ENCODE peak calls at places on chromosome 9, in eight cellular contexts. C, S, O, I, J, B, P and L are unnamed samples. For H3K36me3 and H3K27me3, the result is how much of the 10 kb centered on the place peaks cover.

GRCh38 chr9:93127395-93127911 is 6.6 kb downstream of the NINJ1 start:
- DNase-seq in C (no peak), S (no peak), O (no peak), I (no peak), J (peak), B (peak), P (no peak), L (peak)

GRCh38 chr9:134541373-134541747 is 100.2 kb upstream of the COL5A1 start:
- DNase-seq in C (no peak), S (no peak), O (no peak), I (no peak), J (no peak), B (peak), P (no peak), L (no peak)

GRCh38 chr9:93028448-93029006 is 30.0 kb upstream of the SUSD3 start:
- DNase-seq in C (no peak), S (no peak), O (peak), I (peak), J (no peak), B (no peak), P (no peak), L (no peak)

GRCh38 chr9:5354184-5354583 is 14.5 kb upstream of the RLN1 start:
- DNase-seq in C (no peak), S (no peak), O (no peak), I (no peak), J (no peak), B (no peak), P (no peak), L (no peak)

GRCh38 chr9:18566125-18566524 is 92.2 kb downstream of the ADAMTSL1 start:
- DNase-seq in C (no peak), S (no peak), O (no peak), I (no peak), J (peak), B (no peak), P (no peak), L (no peak)

GRCh38 chr9:127154390-127155191 is 32.2 kb upstream of the ANGPTL2 start:
- DNase-seq in C (peak), S (no peak), O (no peak), I (no peak), J (peak), B (peak), P (peak), L (peak)

GRCh38 chr9:77632652-77633051 is 15.5 kb downstream of the GNA14 start:
- DNase-seq in C (no peak), S (no peak), O (no peak), I (no peak), J (no peak), B (no peak), P (no peak), L (no peak)

GRCh38 chr9:93091453-93092081 is 4.5 kb upstream of the CARD19 start:
- DNase-seq in C (no peak), S (peak), O (no peak), I (no peak), J (peak), B (peak), P (no peak), L (no peak)

GRCh38 chr9:101601904-101602765 is 7.4 kb upstream of the PPP3R2 start:
- DNase-seq in C (no peak), S (no peak), O (peak), I (peak), J (peak), B (no peak), P (no peak), L (no peak)

GRCh38 chr9:69615880-69616279 is 56.3 kb downstream of the APBA1 start:
- DNase-seq in C (no peak), S (no peak), O (no peak), I (no peak), J (no peak), B (no peak), P (no peak), L (no peak)

GRCh38 chr9:1709347-1709746 is 305.8 kb upstream of the SMARCA2 start:
- DNase-seq in C (no peak), S (no peak), O (no peak), I (peak), J (no peak), B (no peak), P (no peak), L (no peak)

GRCh38 chr9:85900504-85901201 is 40.3 kb upstream of the NAA35 start:
- DNase-seq in C (no peak), S (no peak), O (peak), I (peak), J (peak), B (no peak), P (no peak), L (no peak)

GRCh38 chr9:112180387-112180881 is 5.3 kb upstream of the SUSD1 start:
- DNase-seq in C (no peak), S (peak), O (peak), I (no peak), J (no peak), B (no peak), P (no peak), L (no peak)

GRCh38 chr9:21336467-21336866 is 1.3 kb upstream of the KLHL9 start:
- DNase-seq in C (no peak), S (no peak), O (no peak), I (peak), J (no peak), B (no peak), P (no peak), L (no peak)

GRCh38 chr9:113275147-113276131 is at the start of the genes CDC26 and PRPF4:
- DNase-seq in C (peak), S (peak), O (peak), I (peak), J (peak), B (peak), P (peak), L (peak)

GRCh38 chr9:135474915-135475314 is 4.7 kb upstream of the PPP1R26 start:
- DNase-seq in C (peak), S (no peak), O (no peak), I (peak), J (peak), B (peak), P (no peak), L (no peak)

GRCh38 chr9:93121316-93122241 is 12.5 kb downstream of the NINJ1 start:
- DNase-seq in C (no peak), S (no peak), O (no peak), I (no peak), J (no peak), B (peak), P (no peak), L (peak)

GRCh38 chr9:113154471-113154870 is 3.7 kb downstream of the SLC31A2 start:
- DNase-seq in C (no peak), S (no peak), O (no peak), I (no peak), J (peak), B (no peak), P (no peak), L (peak)

GRCh38 chr9:28720746-28721145 is 1147.5 kb upstream of the C9orf72 start:
- DNase-seq in C (no peak), S (no peak), O (no peak), I (no peak), J (no peak), B (no peak), P (no peak), L (no peak)

GRCh38 chr9:105296889-105297288 is 52.4 kb downstream of the SLC44A1 start:
- DNase-seq in C (no peak), S (peak), O (no peak), I (peak), J (peak), B (no peak), P (no peak), L (no peak)

GRCh38 chr9:137632432-137633161 is 13.8 kb downstream of the EHMT1 start:
- DNase-seq in C (no peak), S (no peak), O (no peak), I (no peak), J (no peak), B (peak), P (no peak), L (no peak)

GRCh38 chr9:116320180-116320799 is 166.7 kb downstream of the PAPPA start:
- DNase-seq in C (no peak), S (no peak), O (no peak), I (no peak), J (no peak), B (no peak), P (peak), L (no peak)

GRCh38 chr9:129558551-129559505 is 62.1 kb downstream of the C9orf50 start:
- DNase-seq in C (peak), S (no peak), O (no peak), I (peak), J (no peak), B (no peak), P (no peak), L (no peak)

GRCh38 chr9:128393171-128393761 is 22.1 kb downstream of the URM1 start:
- DNase-seq in C (no peak), S (no peak), O (no peak), I (peak), J (no peak), B (no peak), P (no peak), L (no peak)

GRCh38 chr9:136681945-136682699 is 5.1 kb downstream of the AGPAT2 start:
- DNase-seq in C (no peak), S (no peak), O (no peak), I (no peak), J (no peak), B (no peak), P (peak), L (no peak)

GRCh38 chr9:93678199-93679019 is 102.0 kb downstream of the PHF2 start:
- DNase-seq in C (peak), S (no peak), O (no peak), I (no peak), J (no peak), B (peak), P (no peak), L (peak)

GRCh38 chr9:93648181-93648580 is 71.8 kb downstream of the PHF2 start:
- DNase-seq in C (peak), S (no peak), O (no peak), I (no peak), J (no peak), B (no peak), P (no peak), L (peak)

GRCh38 chr9:126394802-126395201 is 68.2 kb downstream of the MVB12B start:
- DNase-seq in C (no peak), S (no peak), O (no peak), I (no peak), J (no peak), B (no peak), P (no peak), L (no peak)

GRCh38 chr9:19416143-19416542 is 7.3 kb downstream of the ACER2 start:
- DNase-seq in C (no peak), S (no peak), O (no peak), I (no peak), J (peak), B (no peak), P (no peak), L (no peak)

GRCh38 chr9:18888241-18888794 is 144.7 kb downstream of the SAXO1 start:
- DNase-seq in C (no peak), S (no peak), O (no peak), I (no peak), J (peak), B (no peak), P (no peak), L (no peak)

GRCh38 chr9:32426278-32426939 is 42.0 kb downstream of the ACO1 start:
- DNase-seq in C (peak), S (peak), O (no peak), I (no peak), J (peak), B (no peak), P (no peak), L (no peak)

GRCh38 chr9:134782921-134783698 is 97.5 kb upstream of the FCN2 start:
- DNase-seq in C (no peak), S (no peak), O (no peak), I (no peak), J (no peak), B (no peak), P (peak), L (no peak)

GRCh38 chr9:136631038-136632000 is 31.4 kb upstream of the EGFL7 start:
- DNase-seq in C (peak), S (peak), O (peak), I (peak), J (peak), B (peak), P (peak), L (peak)

GRCh38 chr9:75810063-75810462 is 80.4 kb upstream of the PCSK5 start:
- DNase-seq in C (no peak), S (no peak), O (no peak), I (no peak), J (no peak), B (no peak), P (no peak), L (no peak)

GRCh38 chr9:76338418-76338817 is 55.8 kb downstream of the RFK start:
- DNase-seq in C (no peak), S (no peak), O (no peak), I (peak), J (no peak), B (no peak), P (no peak), L (no peak)

GRCh38 chr9:20292002-20292401 is 330.3 kb downstream of the MLLT3 start:
- DNase-seq in C (no peak), S (no peak), O (no peak), I (peak), J (peak), B (no peak), P (no peak), L (no peak)

GRCh38 chr9:19924090-19924489 is 135.3 kb upstream of the SLC24A2 start:
- DNase-seq in C (no peak), S (no peak), O (no peak), I (no peak), J (peak), B (no peak), P (no peak), L (no peak)

GRCh38 chr9:124313940-124314339 is 56.2 kb downstream of the NEK6 start:
- DNase-seq in C (no peak), S (no peak), O (no peak), I (no peak), J (no peak), B (no peak), P (no peak), L (no peak)
- H3K36me3 ChIP-seq in C (under half), S (under half), O (under half), I (under half), J (under half), B (half or more), P (half or more), L (under half)

GRCh38 chr9:98726735-98727134 is 18.0 kb upstream of the GABBR2 start:
- DNase-seq in C (no peak), S (no peak), O (no peak), I (peak), J (peak), B (no peak), P (no peak), L (no peak)
- H3K27ac ChIP-seq in C (no peak), S (no peak), O (no peak), I (no peak), J (no peak), B (no peak), P (no peak), L (no peak)

DNA sequence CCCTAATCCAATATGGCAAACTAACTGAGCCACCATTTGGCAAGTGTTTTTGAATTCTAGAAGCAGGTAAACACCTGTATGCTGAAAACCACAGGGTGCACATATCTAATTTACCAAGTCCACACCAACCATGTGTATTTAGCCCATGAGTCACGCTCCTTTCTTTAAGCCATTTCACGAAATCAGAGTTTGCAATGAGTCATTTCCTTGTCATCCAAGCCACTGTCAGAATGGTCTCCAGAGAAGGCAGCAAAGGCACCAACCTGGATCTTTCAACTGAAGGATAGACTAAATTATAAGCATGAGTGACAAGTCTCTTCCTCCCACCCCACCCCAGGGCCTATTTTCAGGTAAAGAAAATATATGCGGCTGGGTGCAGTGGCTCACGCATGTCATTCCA is 110.0 kb downstream of the PAX5 start:
- DNase-seq in C (no peak), S (peak), O (no peak), I (no peak), J (peak), B (no peak), P (no peak), L (no peak)
- H3K27me3 ChIP-seq in C (under half), S (under half), O (under half), I (under half), J (under half), B (under half), P (under half), L (under half)

GRCh38 chr9:120453792-120454191 is 126.2 kb downstream of the CDK5RAP2 start:
- DNase-seq in C (no peak), S (no peak), O (no peak), I (no peak), J (no peak), B (no peak), P (no peak), L (no peak)
- H3K36me3 ChIP-seq in C (under half), S (under half), O (under half), I (under half), J (under half), B (half or more), P (half or more), L (under half)

DNA sequence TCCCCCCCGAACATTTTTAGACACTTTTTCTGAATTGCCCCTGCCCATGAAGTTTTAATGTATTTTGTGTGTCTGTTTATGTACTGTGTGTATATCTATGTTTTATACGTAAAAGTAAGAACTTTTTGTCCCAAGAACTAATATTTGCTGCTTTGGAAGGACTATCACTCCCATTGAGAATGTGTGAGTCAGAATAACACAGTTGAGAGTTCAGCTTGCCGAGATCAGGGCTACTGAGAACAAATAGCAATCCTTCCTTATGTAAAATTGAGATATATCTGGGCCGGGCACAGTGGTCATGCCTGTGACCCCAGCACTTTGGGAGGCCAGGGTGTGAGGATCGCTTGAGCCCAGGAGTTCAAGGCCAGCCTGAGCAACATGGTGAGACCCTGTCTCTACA is 11.3 kb downstream of the GTF3C4 start:
- DNase-seq in C (no peak), S (no peak), O (no peak), I (no peak), J (no peak), B (no peak), P (no peak), L (no peak)
- H3K27ac ChIP-seq in C (no peak), S (no peak), O (no peak), I (no peak), J (no peak), B (no peak), P (no peak), L (no peak)

DNA sequence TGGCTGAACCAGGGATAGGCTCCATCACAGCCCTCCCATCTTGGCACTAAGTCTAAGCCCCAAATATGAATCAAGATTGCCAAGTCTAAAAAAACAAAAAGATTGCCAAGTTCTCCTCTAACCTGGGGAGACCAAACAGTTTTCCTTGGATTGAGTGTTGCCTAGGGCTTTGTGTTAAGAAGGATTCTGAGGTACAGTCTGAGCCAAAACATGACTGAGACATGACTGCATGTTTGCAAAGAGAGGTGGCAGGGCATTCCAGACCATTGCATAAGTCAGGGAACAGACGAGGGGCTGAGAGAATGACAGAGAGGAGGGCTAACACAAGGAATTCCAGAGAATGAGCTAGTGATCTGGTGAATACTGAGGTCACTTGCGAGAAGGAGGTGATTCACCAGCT is 11.4 kb downstream of the LAMC3 start:
- DNase-seq in C (no peak), S (peak), O (no peak), I (no peak), J (peak), B (no peak), P (no peak), L (peak)
- H3K27me3 ChIP-seq in C (under half), S (under half), O (under half), I (under half), J (under half), B (under half), P (under half), L (under half)

GRCh38 chr9:7467186-7467585 is 332.4 kb downstream of the DMAC1 start:
- DNase-seq in C (no peak), S (no peak), O (no peak), I (no peak), J (no peak), B (no peak), P (no peak), L (no peak)
- H3K36me3 ChIP-seq in C (under half), S (under half), O (under half), I (under half), J (under half), B (under half), P (under half), L (under half)

DNA sequence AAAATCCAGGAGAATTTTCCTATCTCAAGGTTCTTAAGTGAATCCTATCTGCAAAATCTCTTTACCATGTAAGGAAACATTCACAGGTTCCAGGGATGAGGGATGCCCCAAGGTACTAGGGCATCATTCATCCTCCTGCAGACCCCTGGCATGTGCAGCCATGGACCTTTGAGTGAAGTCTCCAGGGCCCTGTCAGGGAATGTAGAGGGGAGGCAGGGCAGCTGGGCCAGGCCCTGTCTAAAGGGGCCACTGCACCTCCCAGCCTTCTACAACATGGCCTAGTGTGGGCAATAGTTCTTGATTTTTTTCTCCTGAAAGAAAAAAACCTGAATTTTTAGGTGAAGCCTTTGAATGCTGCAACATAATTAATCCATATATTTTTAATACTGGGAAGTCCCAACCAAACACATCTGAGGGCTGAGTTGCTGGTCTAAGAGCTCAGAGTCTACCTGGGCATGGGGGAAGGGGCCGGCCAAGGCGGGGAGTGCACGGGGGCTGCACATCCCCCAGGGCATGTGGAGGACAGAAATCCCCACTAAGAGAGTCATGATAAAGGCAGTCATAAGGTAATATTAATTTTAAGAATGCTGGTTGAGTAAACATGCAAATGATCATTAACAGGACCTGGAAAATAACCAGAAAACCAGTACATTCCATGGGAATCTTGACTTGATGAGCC is 63.1 kb downstream of the SEMA4D start:
- DNase-seq in C (no peak), S (no peak), O (no peak), I (no peak), J (no peak), B (no peak), P (no peak), L (no peak)
- H3K27ac ChIP-seq in C (peak), S (no peak), O (no peak), I (peak), J (no peak), B (no peak), P (no peak), L (no peak)